ENCODE peak calls at places on chromosomes 3 and 15, in four cellular contexts. One of them, this sample, is unnamed.

GRCh38 chr3:64176461-64176996 is 48.7 kb downstream of the PRICKLE2 start:
- DNase-seq in heart left ventricle: no peak
- DNase-seq in brain microvascular endothelial cell: no peak
- DNase-seq in GM23338: no peak
- DNase-seq in this sample: no peak

GRCh38 chr15:91182096-91182495 is 82.0 kb downstream of the SV2B start:
- DNase-seq in brain microvascular endothelial cell: no peak
- DNase-seq in heart left ventricle: no peak
- DNase-seq in GM23338: no peak
- DNase-seq in this sample: no peak

GRCh38 chr15:31214864-31215489 is 111.7 kb upstream of the KLF13 start:
- DNase-seq in GM23338: no peak
- DNase-seq in brain microvascular endothelial cell: no peak
- DNase-seq in heart left ventricle: peak; percentile 77
- DNase-seq in this sample: no peak

GRCh38 chr3:69339766-69340165 is 46.1 kb downstream of the FRMD4B start:
- DNase-seq in heart left ventricle: peak; percentile 49
- DNase-seq in GM23338: no peak
- DNase-seq in brain microvascular endothelial cell: no peak
- DNase-seq in this sample: no peak

GRCh38 chr3:66344846-66345578 is 124.2 kb downstream of the SLC25A26 start:
- DNase-seq in GM23338: no peak
- DNase-seq in heart left ventricle: no peak
- DNase-seq in brain microvascular endothelial cell: no peak
- DNase-seq in this sample: no peak

GRCh38 chr15:78044407-78045155 is 32.9 kb downstream of the TBC1D2B start:
- DNase-seq in GM23338: no peak
- DNase-seq in brain microvascular endothelial cell: no peak
- DNase-seq in heart left ventricle: no peak
- DNase-seq in this sample: no peak

GRCh38 chr3:132290833-132291232 is 26.4 kb upstream of the ACP3 start:
- DNase-seq in brain microvascular endothelial cell: no peak
- DNase-seq in heart left ventricle: no peak
- DNase-seq in GM23338: no peak
- DNase-seq in this sample: peak; percentile 35

GRCh38 chr3:149934524-149934923 is 36.2 kb downstream of the PFN2 start:
- DNase-seq in GM23338: no peak
- DNase-seq in brain microvascular endothelial cell: peak; percentile 43
- DNase-seq in heart left ventricle: peak; percentile 30
- DNase-seq in this sample: peak; percentile 46

GRCh38 chr15:35693887-35694286 is 147.9 kb upstream of the DPH6 start:
- DNase-seq in heart left ventricle: no peak
- DNase-seq in brain microvascular endothelial cell: no peak
- DNase-seq in GM23338: no peak
- DNase-seq in this sample: no peak

GRCh38 chr3:196967412-196968232 is 1.0 kb downstream of the PIGZ start:
- DNase-seq in brain microvascular endothelial cell: no peak
- DNase-seq in GM23338: peak; percentile 50
- DNase-seq in heart left ventricle: no peak
- DNase-seq in this sample: no peak

GRCh38 chr3:38616111-38616510 is 33.4 kb downstream of the SCN5A start:
- DNase-seq in GM23338: no peak
- DNase-seq in heart left ventricle: peak; percentile 79
- DNase-seq in brain microvascular endothelial cell: no peak
- DNase-seq in this sample: no peak

GRCh38 chr3:30078736-30079135 is 527.7 kb upstream of the TGFBR2 start:
- DNase-seq in GM23338: no peak
- DNase-seq in heart left ventricle: no peak
- DNase-seq in brain microvascular endothelial cell: no peak
- DNase-seq in this sample: no peak

GRCh38 chr15:75112278-75112847 is 89.0 kb downstream of the PPCDC start:
- DNase-seq in GM23338: no peak
- DNase-seq in brain microvascular endothelial cell: no peak
- DNase-seq in heart left ventricle: no peak
- DNase-seq in this sample: no peak

GRCh38 chr3:113948015-113948917 is 453 bp downstream of the ZDHHC23 start:
- DNase-seq in brain microvascular endothelial cell: no peak
- DNase-seq in GM23338: peak; percentile 80
- DNase-seq in heart left ventricle: no peak
- DNase-seq in this sample: no peak

GRCh38 chr15:92643849-92644815 is 11.4 kb downstream of the FAM174B start:
- DNase-seq in GM23338: no peak
- DNase-seq in brain microvascular endothelial cell: no peak
- DNase-seq in heart left ventricle: no peak
- DNase-seq in this sample: no peak

GRCh38 chr3:86993704-86994103 is 2.8 kb upstream of the VGLL3 start:
- DNase-seq in heart left ventricle: no peak
- DNase-seq in brain microvascular endothelial cell: peak; percentile 89
- DNase-seq in GM23338: no peak
- DNase-seq in this sample: peak; percentile 41

GRCh38 chr15:75925440-75925839 is 21.8 kb downstream of the FBXO22 start:
- DNase-seq in brain microvascular endothelial cell: no peak
- DNase-seq in heart left ventricle: no peak
- DNase-seq in GM23338: no peak
- DNase-seq in this sample: no peak

GRCh38 chr15:80876034-80876433 is 96.9 kb downstream of the CEMIP start:
- DNase-seq in GM23338: no peak
- DNase-seq in heart left ventricle: peak; percentile 54
- DNase-seq in brain microvascular endothelial cell: no peak
- DNase-seq in this sample: no peak

GRCh38 chr3:177348974-177349373 is 151.7 kb upstream of the TBL1XR1 start:
- DNase-seq in GM23338: no peak
- DNase-seq in heart left ventricle: no peak
- DNase-seq in brain microvascular endothelial cell: no peak
- DNase-seq in this sample: no peak

GRCh38 chr3:9151240-9151639 is 98.2 kb downstream of the SRGAP3 start:
- DNase-seq in GM23338: no peak
- DNase-seq in brain microvascular endothelial cell: no peak
- DNase-seq in heart left ventricle: no peak
- DNase-seq in this sample: no peak

DNA sequence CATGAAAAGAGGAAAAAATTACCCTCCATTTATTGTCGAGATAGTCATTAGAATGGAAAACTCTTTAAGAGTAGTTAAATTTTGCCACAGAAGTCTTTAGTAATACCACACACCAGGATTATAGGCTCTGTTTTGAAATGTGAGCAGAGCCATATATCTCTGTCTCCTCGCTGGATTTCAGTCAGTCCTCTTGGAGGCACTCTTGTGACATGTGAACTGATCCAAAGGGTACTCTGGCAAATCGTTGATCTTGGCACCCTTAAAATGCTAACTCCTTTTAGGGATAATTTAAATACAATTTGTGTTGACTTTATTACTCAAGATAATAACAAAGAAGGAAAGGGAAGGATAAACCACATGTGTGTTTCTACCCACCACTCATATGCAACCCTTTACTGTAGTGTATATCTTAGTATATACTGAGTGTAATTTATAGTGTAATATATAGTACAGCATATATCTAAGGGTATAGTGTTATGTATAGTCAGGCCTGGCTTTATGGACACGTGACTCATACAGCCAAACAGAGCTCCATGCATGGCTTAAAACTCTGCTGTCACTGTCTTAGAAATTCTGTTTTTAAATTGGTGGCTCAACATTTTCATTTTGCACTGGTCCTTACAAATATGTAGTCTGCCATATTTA is 12.3 kb upstream of the KPNA4 start:
- DNase-seq in GM23338: peak; percentile 37
- DNase-seq in heart left ventricle: no peak
- DNase-seq in brain microvascular endothelial cell: peak; percentile 40
- DNase-seq in this sample: no peak
- TF ChIP-seq CTCF in GM23338: peak; percentile 53
- TF ChIP-seq CTCF in heart left ventricle: peak; percentile 13
- TF ChIP-seq CTCF in brain microvascular endothelial cell: peak; percentile 60
- TF ChIP-seq CTCF in this sample: no peak

GRCh38 chr3:175526609-175527280 is 667.6 kb downstream of the NAALADL2 start:
- DNase-seq in brain microvascular endothelial cell: no peak
- DNase-seq in GM23338: peak; percentile 46
- DNase-seq in heart left ventricle: no peak
- DNase-seq in this sample: no peak
- H3K4me3 ChIP-seq in brain microvascular endothelial cell: peak overlapping the region; percentile 54
- H3K4me3 ChIP-seq in GM23338: peak overlapping the region; percentile 14
- H3K4me3 ChIP-seq in heart left ventricle: peak overlapping the region; percentile 56
- H3K4me3 ChIP-seq in this sample: peak overlapping the region; percentile 9

GRCh38 chr3:53230789-53231188 is 25.0 kb downstream of the TKT start:
- DNase-seq in GM23338: no peak
- DNase-seq in heart left ventricle: no peak
- DNase-seq in brain microvascular endothelial cell: no peak
- DNase-seq in this sample: no peak
- H3K36me3 ChIP-seq in GM23338: peaks cover 77% of the 10 kb centered on the region
- H3K36me3 ChIP-seq in heart left ventricle: peaks cover 27% of the 10 kb centered on the region
- H3K36me3 ChIP-seq in brain microvascular endothelial cell: peaks cover 94% of the 10 kb centered on the region
- H3K36me3 ChIP-seq in this sample: peaks cover 90% of the 10 kb centered on the region

DNA sequence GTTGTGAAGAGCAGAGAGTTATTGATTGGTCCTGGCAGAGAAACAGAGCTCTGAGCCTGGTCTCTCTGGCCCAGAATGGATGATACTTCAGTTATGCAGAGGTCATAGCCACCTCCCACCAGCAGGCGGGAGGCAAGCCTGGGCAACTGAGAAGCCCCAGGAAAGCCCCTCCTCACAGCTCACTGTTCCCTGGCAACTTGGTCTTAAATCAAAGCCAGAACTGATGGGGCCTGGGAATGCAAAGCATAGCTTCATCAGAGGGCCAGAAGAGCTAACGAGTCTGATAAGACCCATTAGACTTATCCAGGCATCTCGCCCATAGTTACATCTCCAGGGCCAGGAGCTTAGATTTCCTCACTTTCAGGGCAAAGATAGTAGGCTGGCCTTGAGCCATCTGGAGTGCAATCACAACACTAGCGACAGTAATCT is 5.5 kb upstream of the COLQ start:
- DNase-seq in brain microvascular endothelial cell: no peak
- DNase-seq in heart left ventricle: no peak
- DNase-seq in GM23338: peak; percentile 93
- DNase-seq in this sample: no peak
- TF ChIP-seq CTCF in brain microvascular endothelial cell: peak; percentile 56
- TF ChIP-seq CTCF in heart left ventricle: no peak
- TF ChIP-seq CTCF in GM23338: peak; percentile 71
- TF ChIP-seq CTCF in this sample: peak; percentile 8

GRCh38 chr3:57446318-57446841 is 97.8 kb downstream of the DNAH12 start:
- DNase-seq in heart left ventricle: no peak
- DNase-seq in GM23338: no peak
- DNase-seq in brain microvascular endothelial cell: peak; percentile 12
- DNase-seq in this sample: peak; percentile 20
- H3K4me3 ChIP-seq in heart left ventricle: no peak overlapping the region
- H3K4me3 ChIP-seq in GM23338: no peak overlapping the region
- H3K4me3 ChIP-seq in brain microvascular endothelial cell: no peak overlapping the region
- H3K4me3 ChIP-seq in this sample: no peak overlapping the region

GRCh38 chr3:119861681-119862080 is 79.8 kb downstream of the NR1I2 start:
- DNase-seq in brain microvascular endothelial cell: no peak
- DNase-seq in heart left ventricle: no peak
- DNase-seq in GM23338: no peak
- DNase-seq in this sample: no peak
- H3K36me3 ChIP-seq in brain microvascular endothelial cell: peaks cover 20% of the 10 kb centered on the region
- H3K36me3 ChIP-seq in heart left ventricle: peaks cover 8% of the 10 kb centered on the region
- H3K36me3 ChIP-seq in GM23338: peaks cover 10% of the 10 kb centered on the region
- H3K36me3 ChIP-seq in this sample: peaks cover 1% of the 10 kb centered on the region

DNA sequence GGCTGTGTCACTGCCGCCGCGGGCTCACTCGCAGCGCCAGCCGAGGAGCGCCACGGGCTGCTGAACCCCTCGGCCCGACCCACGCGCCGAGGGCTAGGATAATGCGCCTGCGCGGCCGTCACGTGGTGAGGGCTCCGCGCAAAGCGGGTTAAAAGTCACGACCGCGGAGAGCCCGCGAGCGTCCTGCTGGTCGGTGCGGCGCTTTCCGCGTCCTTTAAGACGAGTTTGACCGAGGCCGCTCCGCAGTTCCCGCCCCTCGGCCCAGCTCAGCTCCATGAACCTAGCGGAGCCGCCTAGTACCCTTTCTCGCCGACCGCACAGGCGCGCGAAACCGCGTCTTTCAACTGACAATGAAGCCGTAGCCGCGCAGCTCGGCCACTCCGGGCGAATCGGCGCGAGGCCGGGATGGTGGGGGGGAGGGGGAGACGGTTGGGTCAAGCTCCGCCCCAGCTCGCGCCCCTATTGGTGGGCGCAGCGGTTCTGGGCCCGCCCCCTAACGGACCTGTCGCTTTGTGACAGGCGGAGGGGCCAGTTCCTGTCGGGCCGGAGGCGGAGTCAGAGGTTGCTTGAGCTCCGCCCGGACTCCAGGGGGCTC is 636 bp upstream of the STT3B start:
- DNase-seq in heart left ventricle: peak; percentile 99
- DNase-seq in brain microvascular endothelial cell: peak; percentile 98
- DNase-seq in GM23338: peak; percentile 99
- DNase-seq in this sample: peak; percentile 87
- TF ChIP-seq CTCF in heart left ventricle: no peak
- TF ChIP-seq CTCF in brain microvascular endothelial cell: no peak
- TF ChIP-seq CTCF in GM23338: no peak
- TF ChIP-seq CTCF in this sample: no peak